ENCODE peak calls at places on chromosomes 6 and 20, in four cellular contexts. One of them, this sample, is unnamed.

GRCh38 chr6:142953373-142954273 is 8.6 kb upstream of the HIVEP2 start:
- DNase-seq in K562: no peak
- DNase-seq in GM23248: no peak
- DNase-seq in HCT116: no peak
- DNase-seq in this sample: no peak

GRCh38 chr6:106529438-106529837 is 99.9 kb downstream of the RTN4IP1 start:
- DNase-seq in HCT116: no peak
- DNase-seq in GM23248: no peak
- DNase-seq in K562: no peak
- DNase-seq in this sample: no peak

GRCh38 chr6:73722318-73723060 is 26.5 kb downstream of the CD109 start:
- DNase-seq in HCT116: no peak
- DNase-seq in K562: no peak
- DNase-seq in GM23248: peak; percentile 96
- DNase-seq in this sample: peak; percentile 51

GRCh38 chr6:113077794-113078193 is 730.7 kb downstream of the RFPL4B start:
- DNase-seq in HCT116: no peak
- DNase-seq in K562: no peak
- DNase-seq in GM23248: no peak
- DNase-seq in this sample: no peak

GRCh38 chr6:27604986-27605385 is 132.1 kb upstream of the ZNF184 start:
- DNase-seq in K562: peak; percentile 64
- DNase-seq in GM23248: peak; percentile 30
- DNase-seq in HCT116: no peak
- DNase-seq in this sample: no peak

GRCh38 chr20:59598625-59599310 is 5.6 kb upstream of the PHACTR3 start:
- DNase-seq in GM23248: peak; percentile 43
- DNase-seq in HCT116: peak; percentile 19
- DNase-seq in K562: peak; percentile 57
- DNase-seq in this sample: no peak

GRCh38 chr6:162644153-162644552 is 83.4 kb downstream of the PRKN start:
- DNase-seq in K562: no peak
- DNase-seq in GM23248: no peak
- DNase-seq in HCT116: no peak
- DNase-seq in this sample: no peak

GRCh38 chr6:22656696-22657340 is 87.5 kb downstream of the HDGFL1 start:
- DNase-seq in K562: no peak
- DNase-seq in HCT116: no peak
- DNase-seq in GM23248: no peak
- DNase-seq in this sample: no peak

GRCh38 chr20:52500150-52500549 is 308.6 kb upstream of the ZFP64 start:
- DNase-seq in K562: no peak
- DNase-seq in GM23248: no peak
- DNase-seq in HCT116: no peak
- DNase-seq in this sample: no peak

GRCh38 chr6:164455835-164456234 is 853.6 kb downstream of the C6orf118 start:
- DNase-seq in K562: peak; percentile 10
- DNase-seq in HCT116: no peak
- DNase-seq in GM23248: no peak
- DNase-seq in this sample: no peak

GRCh38 chr6:89146748-89147715 is 1.2 kb downstream of the PM20D2 start:
- DNase-seq in HCT116: peak; percentile 18
- DNase-seq in GM23248: peak; percentile 43
- DNase-seq in K562: no peak
- DNase-seq in this sample: peak; percentile 86

GRCh38 chr6:137332637-137333228 is 113.5 kb upstream of the IFNGR1 start:
- DNase-seq in GM23248: peak; percentile 13
- DNase-seq in K562: no peak
- DNase-seq in HCT116: no peak
- DNase-seq in this sample: no peak

GRCh38 chr6:40719671-40720374 is 132.7 kb upstream of the LRFN2 start:
- DNase-seq in GM23248: peak; percentile 60
- DNase-seq in K562: peak; percentile 18
- DNase-seq in HCT116: no peak
- DNase-seq in this sample: peak; percentile 26

GRCh38 chr20:4592316-4593148 is 129.2 kb upstream of the PRND start:
- DNase-seq in HCT116: no peak
- DNase-seq in GM23248: peak; percentile 64
- DNase-seq in K562: peak; percentile 38
- DNase-seq in this sample: peak; percentile 73

GRCh38 chr6:27178001-27178730 is 69.3 kb upstream of the PRSS16 start:
- DNase-seq in HCT116: peak; percentile 22
- DNase-seq in GM23248: peak; percentile 83
- DNase-seq in K562: no peak
- DNase-seq in this sample: peak; percentile 65

GRCh38 chr6:154891901-154892300 is 103.2 kb upstream of the TIAM2 start:
- DNase-seq in GM23248: no peak
- DNase-seq in HCT116: no peak
- DNase-seq in K562: no peak
- DNase-seq in this sample: no peak

DNA sequence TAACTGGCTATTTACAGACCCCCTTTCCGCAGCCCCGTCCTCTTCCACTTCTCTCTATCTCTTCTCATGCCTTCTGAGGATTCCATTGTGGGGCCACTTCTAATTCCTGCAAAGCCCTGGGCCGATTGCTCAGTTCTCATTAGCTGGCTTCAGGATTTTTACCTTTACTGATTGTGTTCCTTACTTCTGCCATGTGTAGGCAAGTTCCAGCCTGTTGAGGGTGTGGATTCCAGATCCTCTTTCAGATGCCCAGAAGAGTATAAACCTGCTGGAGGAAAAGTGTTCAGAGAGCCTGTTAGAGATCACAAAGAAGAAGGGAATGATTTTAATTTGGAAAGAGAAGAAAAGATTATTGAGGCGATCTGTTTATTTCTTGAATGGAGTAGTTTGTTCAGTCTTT is 5.4 kb downstream of the DSE start:
- DNase-seq in HCT116: no peak
- DNase-seq in K562: no peak
- DNase-seq in GM23248: no peak
- DNase-seq in this sample: no peak
- H3K4me1 ChIP-seq in HCT116: peaks cover 4% of the 10 kb centered on the region
- H3K4me1 ChIP-seq in K562: peaks cover 5% of the 10 kb centered on the region
- H3K4me1 ChIP-seq in GM23248: peaks cover 17% of the 10 kb centered on the region
- H3K4me1 ChIP-seq in this sample: peaks cover 6% of the 10 kb centered on the region

DNA sequence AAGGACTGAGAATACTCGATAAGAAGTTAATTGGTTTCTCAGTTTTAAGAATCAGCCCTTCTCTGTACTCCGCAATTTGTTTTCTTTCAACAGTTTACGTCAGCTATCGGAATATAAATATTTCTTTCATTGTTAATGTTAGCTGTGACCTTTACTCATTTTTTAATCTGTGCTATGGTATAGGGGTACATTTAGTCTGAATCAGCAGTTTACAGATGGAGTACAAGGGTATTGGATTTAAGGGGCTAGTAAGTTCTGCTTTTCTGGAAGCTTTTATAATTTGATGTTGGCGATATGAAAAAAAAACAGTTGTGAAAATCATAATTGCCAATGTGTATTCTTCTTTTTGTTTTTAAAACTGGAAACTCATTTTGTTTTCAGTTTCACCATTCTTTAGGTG is 23.0 kb downstream of the FAM135A start:
- DNase-seq in GM23248: no peak
- DNase-seq in K562: no peak
- DNase-seq in HCT116: no peak
- DNase-seq in this sample: no peak
- H3K36me3 ChIP-seq in GM23248: no peaks in the 10 kb centered on the region
- H3K36me3 ChIP-seq in K562: peaks cover 45% of the 10 kb centered on the region
- H3K36me3 ChIP-seq in HCT116: peaks cover 4% of the 10 kb centered on the region
- H3K36me3 ChIP-seq in this sample: no peaks in the 10 kb centered on the region

GRCh38 chr6:21536280-21536766 is 57.2 kb upstream of the SOX4 start:
- DNase-seq in GM23248: no peak
- DNase-seq in K562: no peak
- DNase-seq in HCT116: no peak
- DNase-seq in this sample: no peak
- H3K4me1 ChIP-seq in GM23248: peaks cover 4% of the 10 kb centered on the region
- H3K4me1 ChIP-seq in K562: no peaks in the 10 kb centered on the region
- H3K4me1 ChIP-seq in HCT116: no peaks in the 10 kb centered on the region
- H3K4me1 ChIP-seq in this sample: no peaks in the 10 kb centered on the region

DNA sequence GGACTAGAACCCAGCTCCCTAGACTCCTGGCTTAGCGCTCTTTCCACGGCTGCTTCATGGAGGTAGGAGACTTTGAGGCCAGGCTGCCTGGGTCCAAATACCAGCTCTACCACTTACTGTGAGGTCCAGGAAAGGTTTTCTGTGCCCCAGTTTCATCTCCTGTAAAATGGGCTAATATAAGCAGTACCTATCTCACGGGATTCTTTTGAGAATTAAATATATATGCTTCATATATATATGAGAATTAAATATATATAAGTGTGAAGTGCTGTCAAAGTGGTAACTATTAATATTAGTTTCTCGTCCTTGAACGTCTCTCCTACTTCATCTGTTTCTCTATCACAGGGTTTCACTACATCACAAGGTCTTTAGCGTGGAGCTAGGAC is 10.2 kb upstream of the LY6G5C start:
- DNase-seq in HCT116: no peak
- DNase-seq in K562: no peak
- DNase-seq in GM23248: no peak
- DNase-seq in this sample: no peak
- H3K36me3 ChIP-seq in HCT116: peaks cover 13% of the 10 kb centered on the region
- H3K36me3 ChIP-seq in K562: peaks cover 91% of the 10 kb centered on the region
- H3K36me3 ChIP-seq in GM23248: peaks cover 16% of the 10 kb centered on the region
- H3K36me3 ChIP-seq in this sample: peaks cover 78% of the 10 kb centered on the region

GRCh38 chr6:18395177-18395850 is 8.2 kb downstream of the RNF144B start:
- DNase-seq in HCT116: no peak
- DNase-seq in GM23248: no peak
- DNase-seq in K562: no peak
- DNase-seq in this sample: no peak
- H3K4me1 ChIP-seq in HCT116: no peaks in the 10 kb centered on the region
- H3K4me1 ChIP-seq in GM23248: peaks cover 24% of the 10 kb centered on the region
- H3K4me1 ChIP-seq in K562: no peaks in the 10 kb centered on the region
- H3K4me1 ChIP-seq in this sample: peaks cover 30% of the 10 kb centered on the region

DNA sequence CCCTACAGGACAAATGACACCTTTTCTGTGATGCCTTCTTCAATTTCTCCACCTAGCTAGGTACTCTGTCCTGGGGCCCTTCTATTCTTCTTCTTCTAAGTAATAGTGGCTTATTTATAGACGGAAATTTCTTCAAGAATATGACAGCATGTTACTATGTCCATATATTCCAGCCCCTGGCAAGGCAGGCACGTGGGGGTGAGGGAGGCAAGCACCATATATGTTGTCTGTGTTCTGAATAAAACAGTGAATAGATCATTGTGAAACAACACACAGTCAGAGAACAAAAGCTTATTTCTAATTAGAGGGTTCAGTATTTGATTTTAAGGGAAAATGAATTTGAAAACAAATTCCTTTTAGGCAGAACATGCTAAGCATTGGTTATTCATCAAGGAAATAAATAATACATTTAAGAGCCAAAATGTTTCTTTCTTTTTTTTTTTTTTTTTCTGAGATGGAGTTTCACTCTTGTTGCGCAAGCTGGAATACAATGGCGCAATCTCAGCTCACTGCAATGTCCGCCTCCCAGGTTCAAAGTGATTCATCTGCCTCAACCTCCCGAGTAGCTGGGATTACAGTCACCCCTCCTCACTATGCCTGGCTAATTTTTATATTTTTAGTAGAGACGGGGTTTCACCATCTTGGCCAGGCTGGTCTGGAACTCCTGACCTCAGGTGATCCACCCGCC is 6.2 kb downstream of the HEBP2 start:
- DNase-seq in K562: no peak
- DNase-seq in HCT116: no peak
- DNase-seq in GM23248: peak; percentile 68
- DNase-seq in this sample: no peak
- H3K36me3 ChIP-seq in K562: peaks cover 79% of the 10 kb centered on the region
- H3K36me3 ChIP-seq in HCT116: peaks cover 36% of the 10 kb centered on the region
- H3K36me3 ChIP-seq in GM23248: peaks cover 31% of the 10 kb centered on the region
- H3K36me3 ChIP-seq in this sample: peaks cover 49% of the 10 kb centered on the region